ENCODE peak calls at places on chromosome 9, in ten cellular contexts. Q is foreskin fibroblast; V is pancreas; R is left ventricle myocardium superior; U is ELF-1; S is head of caudate nucleus; Y is MM.1S; H is activated CD8-positive, alpha-beta memory T cell treated with anti-CD3 and anti-CD28 coated beads for 24 hours; B is stimulated activated naive CD4-positive, alpha-beta T cell; G is choroid plexus epithelial cell. L is an unnamed sample.

GRCh38 chr9:13190040-13190439 is 89.5 kb downstream of the MPDZ start:
- DNase-seq in S (no peak), Q (no peak), G (no peak), Y (no peak), H (no peak), B (no peak), V (no peak), U (no peak), R (no peak), L (no peak)

GRCh38 chr9:127877566-127877998 is at the start of gene AK1:
- DNase-seq in H (no peak), Y (no peak), B (no peak), V (peak; percentile 87), G (peak; percentile 45), Q (peak; percentile 55), S (peak; percentile 92), U (no peak), R (peak; percentile 90), L (no peak)

GRCh38 chr9:76896035-76896434 is 9.9 kb downstream of the PRUNE2 start:
- DNase-seq in H (no peak), B (no peak), V (no peak), G (no peak), Q (no peak), Y (no peak), R (no peak), U (no peak), S (no peak), L (no peak)

GRCh38 chr9:36149197-36149596 is 12.7 kb downstream of the GLIPR2 start:
- DNase-seq in G (peak; percentile 77), R (no peak), B (no peak), U (no peak), Q (peak; percentile 33), H (no peak), Y (no peak), S (no peak), V (no peak), L (peak; percentile 86)

GRCh38 chr9:87201316-87201715 is 254.0 kb upstream of the GAS1 start:
- DNase-seq in B (no peak), V (no peak), Q (peak; percentile 80), U (no peak), G (peak; percentile 95), S (no peak), H (no peak), R (no peak), Y (no peak), L (peak; percentile 72)

GRCh38 chr9:73583590-73583989 is 431.9 kb downstream of the ANXA1 start:
- DNase-seq in Y (no peak), Q (no peak), R (no peak), V (no peak), U (no peak), G (peak; percentile 10), H (no peak), B (no peak), S (no peak), L (peak; percentile 75)

GRCh38 chr9:130917171-130917960 is 20.8 kb upstream of the QRFP start:
- DNase-seq in U (no peak), H (no peak), G (no peak), Y (no peak), Q (no peak), B (no peak), V (no peak), S (no peak), R (no peak), L (no peak)

GRCh38 chr9:5509573-5509972 is 758 bp upstream of the PDCD1LG2 start:
- DNase-seq in R (no peak), B (no peak), U (no peak), H (no peak), S (no peak), Y (no peak), Q (peak; percentile 96), G (peak; percentile 82), V (no peak), L (peak; percentile 99)

GRCh38 chr9:114240216-114240615 is 82.7 kb upstream of the ORM1 start:
- DNase-seq in R (no peak), V (no peak), U (no peak), G (no peak), Y (no peak), B (no peak), Q (no peak), S (no peak), H (no peak), L (no peak)

GRCh38 chr9:83106772-83107171 is 43.8 kb upstream of the RASEF start:
- DNase-seq in Y (no peak), Q (no peak), V (no peak), S (no peak), R (no peak), B (no peak), U (no peak), H (no peak), G (no peak), L (no peak)

GRCh38 chr9:78030553-78031270 is 899 bp downstream of the GNAQ start:
- DNase-seq in S (peak; percentile 72), R (peak; percentile 69), B (peak; percentile 50), Q (no peak), U (peak; percentile 67), Y (peak; percentile 36), H (peak; percentile 84), V (peak; percentile 62), G (peak; percentile 49), L (no peak)

GRCh38 chr9:129685220-129685932 is 19.9 kb downstream of the PRRX2 start:
- DNase-seq in R (no peak), Y (no peak), Q (no peak), G (no peak), H (no peak), V (no peak), U (peak; percentile 63), B (no peak), S (no peak), L (peak; percentile 41)

GRCh38 chr9:29213374-29214161 is 1640.3 kb upstream of the C9orf72 start:
- DNase-seq in Q (no peak), S (peak; percentile 27), H (no peak), B (no peak), R (no peak), Y (peak; percentile 55), V (peak; percentile 13), G (no peak), U (peak; percentile 77), L (no peak)

GRCh38 chr9:128705051-128705965 is 3.0 kb downstream of the PKN3 start:
- DNase-seq in S (no peak), B (no peak), U (no peak), R (peak; percentile 17), V (no peak), G (no peak), Y (no peak), H (no peak), Q (no peak), L (no peak)

GRCh38 chr9:114606597-114607207 is 4.4 kb upstream of the TMEM268 start:
- DNase-seq in Y (no peak), B (no peak), S (no peak), H (no peak), G (peak; percentile 83), V (peak; percentile 46), U (no peak), R (peak; percentile 53), Q (peak; percentile 85), L (peak; percentile 79)

GRCh38 chr9:120568816-120569215 is 11.2 kb downstream of the CDK5RAP2 start:
- DNase-seq in U (no peak), Y (no peak), H (no peak), R (no peak), V (no peak), S (no peak), Q (no peak), B (no peak), G (no peak), L (no peak)

GRCh38 chr9:135023389-135023788 is 64.1 kb upstream of the OLFM1 start:
- DNase-seq in G (peak; percentile 4), S (no peak), V (no peak), H (no peak), U (peak; percentile 91), B (no peak), Q (peak; percentile 16), R (no peak), Y (no peak), L (peak; percentile 2)

GRCh38 chr9:89380437-89381307 is 62.4 kb downstream of the SECISBP2 start:
- DNase-seq in Y (no peak), V (no peak), S (no peak), R (no peak), G (peak; percentile 15), U (no peak), B (no peak), H (no peak), Q (no peak), L (peak; percentile 7)

GRCh38 chr9:83056180-83056579 is 6.8 kb downstream of the RASEF start:
- DNase-seq in S (no peak), V (no peak), G (no peak), R (no peak), U (no peak), H (no peak), Q (no peak), B (no peak), Y (no peak), L (no peak)

GRCh38 chr9:15725953-15726352 is 173.1 kb downstream of the CCDC171 start:
- DNase-seq in V (no peak), G (no peak), U (no peak), Y (no peak), B (no peak), Q (peak; percentile 8), R (no peak), S (no peak), H (no peak), L (peak; percentile 28)

GRCh38 chr9:98097836-98098235 is 21.2 kb downstream of the TRIM14 start:
- DNase-seq in H (no peak), V (no peak), B (no peak), Y (peak; percentile 36), S (no peak), U (no peak), G (no peak), R (no peak), Q (no peak), L (no peak)

GRCh38 chr9:93649610-93650261 is 73.4 kb downstream of the PHF2 start:
- DNase-seq in H (peak; percentile 33), Y (no peak), Q (peak; percentile 15), U (no peak), R (no peak), B (no peak), G (no peak), S (no peak), V (no peak), L (no peak)

GRCh38 chr9:33187519-33188218 is 20.5 kb upstream of the B4GALT1 start:
- DNase-seq in B (no peak), Y (no peak), V (no peak), R (peak; percentile 77), Q (peak; percentile 55), H (no peak), S (no peak), G (peak; percentile 84), U (peak; percentile 46), L (peak; percentile 73)

GRCh38 chr9:116430849-116431248 is 256.3 kb upstream of the TRIM32 start:
- DNase-seq in B (no peak), Q (no peak), R (no peak), G (no peak), U (no peak), H (no peak), V (no peak), S (no peak), Y (no peak), L (no peak)

GRCh38 chr9:81396528-81396927 is 292.8 kb downstream of the TLE1 start:
- DNase-seq in G (no peak), V (no peak), H (no peak), S (no peak), R (no peak), U (no peak), Y (no peak), B (no peak), Q (no peak), L (no peak)

L was measured in astrocyte.